ENCODE peak calls at places on chromosomes 1 and 21, in ten cellular contexts. One of them, this sample, is unnamed.

GRCh38 chr1:219582865-219583264 is 30.0 kb downstream of the ZC3H11B start:
- DNase-seq in sigmoid colon: no peak
- DNase-seq in HCT116: no peak
- DNase-seq in prostate gland: no peak
- DNase-seq in esophagus muscularis mucosa: no peak
- DNase-seq in Panc1: no peak
- DNase-seq in HL-60: no peak
- DNase-seq in GM12878: no peak
- DNase-seq in transverse colon: no peak
- DNase-seq in spleen: no peak
- DNase-seq in this sample: no peak

GRCh38 chr1:214493126-214493796 is 58.1 kb downstream of the PTPN14 start:
- DNase-seq in spleen: no peak
- DNase-seq in HCT116: no peak
- DNase-seq in GM12878: no peak
- DNase-seq in transverse colon: no peak
- DNase-seq in HL-60: no peak
- DNase-seq in esophagus muscularis mucosa: no peak
- DNase-seq in sigmoid colon: no peak
- DNase-seq in prostate gland: no peak
- DNase-seq in Panc1: no peak
- DNase-seq in this sample: no peak

GRCh38 chr1:104387716-104388508 is 638.2 kb downstream of the AMY1C start:
- DNase-seq in esophagus muscularis mucosa: peak; percentile 70
- DNase-seq in transverse colon: no peak
- DNase-seq in Panc1: no peak
- DNase-seq in sigmoid colon: no peak
- DNase-seq in GM12878: no peak
- DNase-seq in HL-60: no peak
- DNase-seq in spleen: no peak
- DNase-seq in prostate gland: no peak
- DNase-seq in HCT116: no peak
- DNase-seq in this sample: no peak

GRCh38 chr1:205261946-205262668 is 34.4 kb downstream of the TMCC2 start:
- DNase-seq in Panc1: no peak
- DNase-seq in spleen: no peak
- DNase-seq in HCT116: no peak
- DNase-seq in esophagus muscularis mucosa: no peak
- DNase-seq in prostate gland: no peak
- DNase-seq in sigmoid colon: no peak
- DNase-seq in GM12878: no peak
- DNase-seq in HL-60: no peak
- DNase-seq in transverse colon: no peak
- DNase-seq in this sample: no peak

GRCh38 chr1:32336963-32337675 is 1.1 kb upstream of the MARCKSL1 start:
- DNase-seq in Panc1: no peak
- DNase-seq in HCT116: no peak
- DNase-seq in spleen: peak; percentile 93
- DNase-seq in esophagus muscularis mucosa: no peak
- DNase-seq in sigmoid colon: no peak
- DNase-seq in GM12878: peak; percentile 76
- DNase-seq in transverse colon: peak; percentile 57
- DNase-seq in prostate gland: no peak
- DNase-seq in HL-60: peak; percentile 97
- DNase-seq in this sample: no peak

GRCh38 chr1:147600119-147601111 is 59.1 kb downstream of the BCL9 start:
- DNase-seq in esophagus muscularis mucosa: no peak
- DNase-seq in HCT116: no peak
- DNase-seq in prostate gland: no peak
- DNase-seq in transverse colon: no peak
- DNase-seq in HL-60: no peak
- DNase-seq in sigmoid colon: peak; percentile 65
- DNase-seq in spleen: no peak
- DNase-seq in GM12878: no peak
- DNase-seq in Panc1: no peak
- DNase-seq in this sample: no peak

GRCh38 chr1:220227393-220227792 is 44.9 kb downstream of the RAB3GAP2 start:
- DNase-seq in esophagus muscularis mucosa: no peak
- DNase-seq in spleen: no peak
- DNase-seq in transverse colon: no peak
- DNase-seq in sigmoid colon: no peak
- DNase-seq in HL-60: no peak
- DNase-seq in GM12878: no peak
- DNase-seq in Panc1: no peak
- DNase-seq in HCT116: no peak
- DNase-seq in prostate gland: no peak
- DNase-seq in this sample: no peak

GRCh38 chr1:110420023-110420662 is 12.6 kb upstream of the LAMTOR5 start:
- DNase-seq in sigmoid colon: no peak
- DNase-seq in HCT116: no peak
- DNase-seq in HL-60: no peak
- DNase-seq in spleen: no peak
- DNase-seq in transverse colon: no peak
- DNase-seq in Panc1: no peak
- DNase-seq in GM12878: no peak
- DNase-seq in esophagus muscularis mucosa: no peak
- DNase-seq in prostate gland: no peak
- DNase-seq in this sample: no peak

GRCh38 chr21:42520628-42521253 is 7.1 kb downstream of the SLC37A1 start:
- DNase-seq in prostate gland: no peak
- DNase-seq in transverse colon: no peak
- DNase-seq in esophagus muscularis mucosa: no peak
- DNase-seq in HL-60: no peak
- DNase-seq in spleen: no peak
- DNase-seq in Panc1: no peak
- DNase-seq in HCT116: no peak
- DNase-seq in sigmoid colon: peak; percentile 51
- DNase-seq in GM12878: no peak
- DNase-seq in this sample: no peak

GRCh38 chr1:52153898-52154297 is 12.0 kb downstream of the ZFYVE9 start:
- DNase-seq in spleen: no peak
- DNase-seq in Panc1: no peak
- DNase-seq in esophagus muscularis mucosa: peak; percentile 42
- DNase-seq in prostate gland: no peak
- DNase-seq in sigmoid colon: no peak
- DNase-seq in GM12878: no peak
- DNase-seq in HL-60: no peak
- DNase-seq in HCT116: no peak
- DNase-seq in transverse colon: no peak
- DNase-seq in this sample: no peak

GRCh38 chr1:159429074-159429861 is 2.7 kb upstream of the OR10J4 start:
- DNase-seq in spleen: no peak
- DNase-seq in esophagus muscularis mucosa: no peak
- DNase-seq in sigmoid colon: no peak
- DNase-seq in HCT116: no peak
- DNase-seq in Panc1: no peak
- DNase-seq in transverse colon: no peak
- DNase-seq in GM12878: no peak
- DNase-seq in HL-60: no peak
- DNase-seq in prostate gland: no peak
- DNase-seq in this sample: no peak

DNA sequence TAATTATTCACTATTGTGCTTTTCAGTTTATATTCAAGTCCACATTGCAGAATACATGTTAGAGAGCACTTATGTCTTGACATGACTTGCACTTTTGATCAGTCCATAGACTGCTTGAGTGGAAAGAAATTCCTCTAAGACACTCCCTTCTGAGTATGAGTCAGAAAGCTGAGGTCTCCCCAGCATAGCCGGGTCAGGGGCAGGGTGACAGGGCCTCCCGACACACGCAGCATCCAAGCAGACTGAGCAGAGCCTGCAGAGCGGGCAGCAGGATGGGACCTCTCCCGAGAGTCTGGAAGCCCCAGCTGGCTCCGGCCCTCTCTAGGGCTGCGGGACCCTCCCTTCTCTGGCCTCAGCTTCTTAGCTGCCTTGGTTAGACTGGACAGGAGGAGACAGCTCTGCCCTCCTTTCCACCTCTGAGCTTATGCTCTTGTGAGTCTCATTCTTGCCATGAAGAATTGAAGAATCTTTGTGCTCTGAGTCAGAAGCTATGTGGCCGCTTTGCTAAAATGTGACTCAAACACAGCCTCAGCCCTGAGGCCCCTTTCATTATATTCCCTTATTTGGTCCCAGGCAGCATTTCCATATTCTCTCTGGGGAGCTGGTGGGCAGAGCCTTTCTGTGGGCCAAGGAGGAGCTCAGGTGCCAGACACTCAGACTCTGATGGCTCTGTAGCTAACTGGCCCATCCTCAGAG is 11.2 kb upstream of the CAPN2 start:
- DNase-seq in GM12878: no peak
- DNase-seq in sigmoid colon: no peak
- DNase-seq in HL-60: no peak
- DNase-seq in prostate gland: no peak
- DNase-seq in spleen: no peak
- DNase-seq in Panc1: peak; percentile 97
- DNase-seq in HCT116: peak; percentile 90
- DNase-seq in transverse colon: no peak
- DNase-seq in esophagus muscularis mucosa: no peak
- DNase-seq in this sample: no peak
- TF ChIP-seq POLR2AphosphoS5 in GM12878: no peak
- TF ChIP-seq POLR2AphosphoS5 in sigmoid colon: peak; percentile 36
- TF ChIP-seq POLR2AphosphoS5 in HL-60: no peak
- TF ChIP-seq POLR2AphosphoS5 in prostate gland: no peak
- TF ChIP-seq POLR2AphosphoS5 in spleen: peak; percentile 71
- TF ChIP-seq POLR2AphosphoS5 in Panc1: no peak
- TF ChIP-seq POLR2AphosphoS5 in HCT116: peak; percentile 39
- TF ChIP-seq POLR2AphosphoS5 in transverse colon: no peak
- TF ChIP-seq POLR2AphosphoS5 in esophagus muscularis mucosa: peak; percentile 52
- TF ChIP-seq POLR2AphosphoS5 in this sample: no peak

GRCh38 chr1:27569088-27569459 is 34.9 kb downstream of the AHDC1 start:
- DNase-seq in HCT116: no peak
- DNase-seq in transverse colon: no peak
- DNase-seq in prostate gland: no peak
- DNase-seq in HL-60: no peak
- DNase-seq in Panc1: no peak
- DNase-seq in sigmoid colon: peak; percentile 78
- DNase-seq in GM12878: no peak
- DNase-seq in esophagus muscularis mucosa: no peak
- DNase-seq in spleen: no peak
- DNase-seq in this sample: no peak
- H3K4me3 ChIP-seq in HCT116: no peak overlapping the region
- H3K4me3 ChIP-seq in transverse colon: no peak overlapping the region
- H3K4me3 ChIP-seq in prostate gland: peak overlapping the region; percentile 30
- H3K4me3 ChIP-seq in HL-60: no peak overlapping the region
- H3K4me3 ChIP-seq in Panc1: peak overlapping the region; percentile 35
- H3K4me3 ChIP-seq in sigmoid colon: peak overlapping the region; percentile 41
- H3K4me3 ChIP-seq in GM12878: peak overlapping the region; percentile 52
- H3K4me3 ChIP-seq in esophagus muscularis mucosa: peak overlapping the region; percentile 47
- H3K4me3 ChIP-seq in spleen: peak overlapping the region; percentile 35
- H3K4me3 ChIP-seq in this sample: peak overlapping the region; percentile 70

DNA sequence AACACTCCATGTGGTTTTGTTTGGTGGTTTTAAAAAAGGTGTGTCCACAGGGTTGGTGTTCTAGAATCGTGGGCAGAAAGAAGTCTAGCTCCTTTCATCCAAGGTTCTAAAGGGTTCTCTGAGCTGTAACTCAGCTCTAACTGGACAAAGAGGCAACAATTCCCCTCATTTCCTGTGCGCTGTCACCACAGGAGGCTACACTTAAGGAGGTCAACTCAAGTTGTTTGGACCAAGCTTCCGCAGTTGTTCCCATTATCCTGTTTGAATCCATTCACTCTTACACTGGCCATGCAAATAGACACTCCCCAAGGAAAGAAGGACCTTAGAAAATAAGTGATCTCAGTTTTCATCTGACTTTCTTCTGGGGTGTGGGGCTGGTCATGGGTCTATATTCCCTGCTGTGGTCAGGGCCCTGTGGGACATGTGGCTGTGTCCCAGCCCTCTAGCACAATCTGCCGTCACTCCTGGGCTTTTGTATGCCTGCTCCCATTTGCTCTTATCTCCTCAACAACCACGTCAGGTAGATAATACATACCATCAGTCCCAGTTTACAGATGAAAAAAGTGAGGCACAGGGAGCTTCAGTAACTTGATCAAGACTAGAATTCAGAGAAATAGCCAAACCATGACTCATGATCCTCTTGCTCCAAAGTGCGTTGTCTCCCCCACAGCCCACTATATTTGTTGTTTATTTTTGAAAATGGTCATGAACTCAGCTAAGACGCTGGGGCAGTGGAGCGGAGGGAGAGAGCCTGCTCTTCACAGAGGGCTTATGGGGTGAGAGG is 103.6 kb downstream of the RHOU start:
- DNase-seq in GM12878: no peak
- DNase-seq in spleen: no peak
- DNase-seq in esophagus muscularis mucosa: no peak
- DNase-seq in transverse colon: no peak
- DNase-seq in Panc1: no peak
- DNase-seq in prostate gland: no peak
- DNase-seq in HCT116: no peak
- DNase-seq in sigmoid colon: no peak
- DNase-seq in HL-60: no peak
- DNase-seq in this sample: no peak
- TF ChIP-seq POLR2AphosphoS5 in GM12878: no peak
- TF ChIP-seq POLR2AphosphoS5 in spleen: no peak
- TF ChIP-seq POLR2AphosphoS5 in esophagus muscularis mucosa: no peak
- TF ChIP-seq POLR2AphosphoS5 in transverse colon: no peak
- TF ChIP-seq POLR2AphosphoS5 in Panc1: no peak
- TF ChIP-seq POLR2AphosphoS5 in prostate gland: no peak
- TF ChIP-seq POLR2AphosphoS5 in HCT116: no peak
- TF ChIP-seq POLR2AphosphoS5 in sigmoid colon: no peak
- TF ChIP-seq POLR2AphosphoS5 in HL-60: no peak
- TF ChIP-seq POLR2AphosphoS5 in this sample: no peak

GRCh38 chr1:172138636-172139035 is 281.8 kb upstream of the C1orf105 start:
- DNase-seq in HL-60: no peak
- DNase-seq in HCT116: no peak
- DNase-seq in sigmoid colon: peak; percentile 68
- DNase-seq in transverse colon: no peak
- DNase-seq in GM12878: no peak
- DNase-seq in spleen: no peak
- DNase-seq in esophagus muscularis mucosa: no peak
- DNase-seq in prostate gland: no peak
- DNase-seq in Panc1: no peak
- DNase-seq in this sample: no peak

GRCh38 chr1:172143384-172144025 is 277.0 kb upstream of the C1orf105 start:
- DNase-seq in transverse colon: no peak
- DNase-seq in Panc1: no peak
- DNase-seq in spleen: no peak
- DNase-seq in sigmoid colon: no peak
- DNase-seq in prostate gland: no peak
- DNase-seq in GM12878: no peak
- DNase-seq in HL-60: no peak
- DNase-seq in esophagus muscularis mucosa: no peak
- DNase-seq in HCT116: no peak
- DNase-seq in this sample: no peak

GRCh38 chr1:172144445-172145060 is 275.9 kb upstream of the C1orf105 start:
- DNase-seq in GM12878: no peak
- DNase-seq in spleen: peak; percentile 71
- DNase-seq in Panc1: no peak
- DNase-seq in prostate gland: peak; percentile 23
- DNase-seq in sigmoid colon: peak; percentile 96
- DNase-seq in transverse colon: peak; percentile 61
- DNase-seq in HCT116: no peak
- DNase-seq in esophagus muscularis mucosa: peak; percentile 94
- DNase-seq in HL-60: no peak
- DNase-seq in this sample: peak; percentile 83

GRCh38 chr1:172145231-172145651 is 275.2 kb upstream of the C1orf105 start:
- DNase-seq in GM12878: no peak
- DNase-seq in HCT116: no peak
- DNase-seq in HL-60: no peak
- DNase-seq in spleen: no peak
- DNase-seq in transverse colon: no peak
- DNase-seq in sigmoid colon: no peak
- DNase-seq in esophagus muscularis mucosa: no peak
- DNase-seq in prostate gland: no peak
- DNase-seq in Panc1: no peak
- DNase-seq in this sample: peak; percentile 91

GRCh38 chr1:172141351-172142000 is 279.0 kb upstream of the C1orf105 start:
- DNase-seq in sigmoid colon: no peak
- DNase-seq in Panc1: no peak
- DNase-seq in esophagus muscularis mucosa: no peak
- DNase-seq in transverse colon: no peak
- DNase-seq in prostate gland: no peak
- DNase-seq in spleen: no peak
- DNase-seq in HL-60: no peak
- DNase-seq in HCT116: no peak
- DNase-seq in GM12878: no peak
- DNase-seq in this sample: no peak
- H3K4me3 ChIP-seq in sigmoid colon: peak overlapping the region; percentile 62
- H3K4me3 ChIP-seq in Panc1: peak overlapping the region; percentile 37
- H3K4me3 ChIP-seq in esophagus muscularis mucosa: peak overlapping the region; percentile 62
- H3K4me3 ChIP-seq in transverse colon: no peak overlapping the region
- H3K4me3 ChIP-seq in prostate gland: no peak overlapping the region
- H3K4me3 ChIP-seq in spleen: peak overlapping the region; percentile 39
- H3K4me3 ChIP-seq in HL-60: no peak overlapping the region
- H3K4me3 ChIP-seq in HCT116: no peak overlapping the region
- H3K4me3 ChIP-seq in GM12878: no peak overlapping the region
- H3K4me3 ChIP-seq in this sample: peak overlapping the region; percentile 89